ENCODE peak calls at places on chromosomes 3 and 15, in six cellular contexts. V is GM12891; X is mucosa of descending colon; A is stimulated activated CD4-positive, alpha-beta T cell treated with anti-CD3 and anti-CD28 coated beads, Interleukin-2, amount 100 ng/mL, for 48 hours; P is retinal pigment epithelial cell; Q is dorsolateral prefrontal cortex. K is an unnamed sample.

GRCh38 chr15:50854594-50855490 is 53.6 kb upstream of the AP4E1 start:
- DNase-seq in V (peak), X (no peak), A (no peak), P (no peak), Q (no peak), K (no peak)

GRCh38 chr3:38478901-38479300 is 17.2 kb upstream of the EXOG start:
- DNase-seq in V (no peak), X (no peak), A (no peak), P (no peak), Q (no peak), K (no peak)

GRCh38 chr3:2656806-2657205 is 453.4 kb downstream of the IL5RA start:
- DNase-seq in V (no peak), X (no peak), A (no peak), P (no peak), Q (no peak), K (no peak)

GRCh38 chr3:184173374-184173722 is 1.3 kb upstream of the AP2M1 start:
- DNase-seq in V (no peak), X (no peak), A (no peak), P (no peak), Q (no peak), K (no peak)

GRCh38 chr15:97522362-97522761 is 438.1 kb upstream of the ARRDC4 start:
- DNase-seq in V (no peak), X (no peak), A (no peak), P (no peak), Q (no peak), K (no peak)

GRCh38 chr15:59169337-59169736 is 37.3 kb upstream of the LDHAL6B start:
- DNase-seq in V (no peak), X (no peak), A (no peak), P (peak), Q (no peak), K (no peak)

GRCh38 chr3:133135303-133135702 is 97.1 kb downstream of the TMEM108 start:
- DNase-seq in V (no peak), X (no peak), A (no peak), P (no peak), Q (no peak), K (no peak)

GRCh38 chr15:80773122-80773551 is 6.0 kb upstream of the CEMIP start:
- DNase-seq in V (no peak), X (no peak), A (no peak), P (no peak), Q (no peak), K (no peak)

GRCh38 chr3:61771976-61772375 is 210.6 kb downstream of the PTPRG start:
- DNase-seq in V (no peak), X (no peak), A (no peak), P (no peak), Q (no peak), K (no peak)

GRCh38 chr3:30221622-30222021 is 384.8 kb upstream of the TGFBR2 start:
- DNase-seq in V (no peak), X (no peak), A (no peak), P (no peak), Q (no peak), K (no peak)

GRCh38 chr3:41301548-41301947 is 102.2 kb downstream of the CTNNB1 start:
- DNase-seq in V (no peak), X (no peak), A (no peak), P (no peak), Q (no peak), K (no peak)

GRCh38 chr3:152322756-152323155 is 54.0 kb downstream of the MBNL1 start:
- DNase-seq in V (no peak), X (no peak), A (no peak), P (no peak), Q (no peak), K (no peak)

GRCh38 chr3:113897373-113897777 is 50.4 kb upstream of the ZDHHC23 start:
- DNase-seq in V (no peak), X (no peak), A (no peak), P (no peak), Q (no peak), K (no peak)

GRCh38 chr3:124565013-124565412 is 165.2 kb upstream of the UMPS start:
- DNase-seq in V (peak), X (peak), A (peak), P (no peak), Q (peak), K (peak)

GRCh38 chr3:183427206-183428139 is 946 bp downstream of the MCF2L2 start:
- DNase-seq in V (no peak), X (no peak), A (no peak), P (no peak), Q (no peak), K (no peak)

GRCh38 chr15:59223736-59224135 is 17.1 kb downstream of the LDHAL6B start:
- DNase-seq in V (no peak), X (no peak), A (no peak), P (no peak), Q (no peak), K (no peak)

GRCh38 chr15:72800819-72801481 is 17.4 kb upstream of the ADPGK start:
- DNase-seq in V (no peak), X (no peak), A (no peak), P (no peak), Q (no peak), K (no peak)

K was measured in Panc1.